ENCODE peak calls at places on chromosomes 7 and 10, in five cellular contexts. S, Z, O, T and A are unnamed samples.
A peak's percentile ranks its signal among the peaks of the same experiment; 100 is the strongest.

GRCh38 chr7:26291699-26292538 is at the start of gene SNX10:
- DNase-seq in T (peak; percentile 65), O (no peak), S (no peak), Z (no peak), A (no peak)

GRCh38 chr10:49309691-49310371 is 10.9 kb downstream of the C10orf71 start:
- DNase-seq in T (no peak), Z (no peak), S (no peak), O (no peak), A (no peak)

GRCh38 chr7:124113040-124113439 is 80.2 kb upstream of the TMEM229A start:
- DNase-seq in S (no peak), T (no peak), O (no peak), Z (no peak), A (no peak)

GRCh38 chr10:17578603-17579002 is 38.6 kb downstream of the HACD1 start:
- DNase-seq in Z (no peak), O (no peak), S (no peak), T (no peak), A (no peak)

GRCh38 chr7:156140896-156141295 is 328.6 kb upstream of the SHH start:
- DNase-seq in O (no peak), T (no peak), S (no peak), Z (no peak), A (no peak)

GRCh38 chr10:51074238-51075028 is at the start of gene PRKG1:
- DNase-seq in T (no peak), Z (peak; percentile 49), S (no peak), O (peak; percentile 87), A (peak; percentile 80)

GRCh38 chr10:95249467-95249866 is 41.3 kb downstream of the PDLIM1 start:
- DNase-seq in O (no peak), T (no peak), Z (no peak), S (no peak), A (no peak)

GRCh38 chr7:99008921-99009530 is 130.7 kb downstream of the TRRAP start:
- DNase-seq in T (no peak), O (no peak), Z (no peak), S (no peak), A (no peak)

GRCh38 chr10:71970331-71970730 is 6.1 kb downstream of the CHST3 start:
- DNase-seq in S (no peak), Z (peak; percentile 81), O (no peak), T (no peak), A (no peak)